ENCODE peak calls at places on chromosomes 13 and 19, in nine cellular contexts. H is NCI-H2081, X is fibroblast of the aortic adventitia, N is activated T-cell treated with anti-CD3 and anti-CD28 coated beads for 24 hours, E is fibroblast of mammary gland, M is pancreas, W is RWPE1, J is mesendoderm, B is germinal center. L is an unnamed sample.

GRCh38 chr13:21733475-21734311 is 62.8 kb downstream of the FGF9 start:
- DNase-seq in H (no peak), X (no peak), N (no peak), E (no peak), M (no peak), W (peak; percentile 26), J (peak; percentile 82), B (no peak), L (peak; percentile 45)

GRCh38 chr19:2032296-2032941 is 16.9 kb upstream of the BTBD2 start:
- DNase-seq in H (peak; percentile 70), X (peak; percentile 77), N (no peak), E (peak; percentile 88), M (peak; percentile 98), W (peak; percentile 81), J (no peak), B (no peak), L (peak; percentile 66)

GRCh38 chr19:35151273-35152065 is 3.1 kb upstream of the FXYD5 start:
- DNase-seq in H (no peak), X (no peak), N (no peak), E (no peak), M (no peak), W (no peak), J (peak; percentile 49), B (no peak), L (no peak)

GRCh38 chr13:32911506-32911905 is 104.7 kb upstream of the KL start:
- DNase-seq in H (peak; percentile 26), X (peak; percentile 26), N (no peak), E (peak; percentile 63), M (no peak), W (peak; percentile 66), J (peak; percentile 76), B (peak; percentile 24), L (peak; percentile 72)

GRCh38 chr13:70856025-70856424 is 747.8 kb upstream of the KLHL1 start:
- DNase-seq in H (no peak), X (no peak), N (no peak), E (no peak), M (no peak), W (no peak), J (no peak), B (no peak), L (no peak)

GRCh38 chr13:38718374-38718773 is 31.5 kb downstream of the FREM2 start:
- DNase-seq in H (no peak), X (no peak), N (no peak), E (no peak), M (no peak), W (no peak), J (no peak), B (no peak), L (no peak)

GRCh38 chr19:1154731-1155351 is 19.2 kb downstream of the SBNO2 start:
- DNase-seq in H (no peak), X (peak; percentile 92), N (no peak), E (peak; percentile 87), M (peak; percentile 54), W (peak; percentile 80), J (no peak), B (no peak), L (no peak)

GRCh38 chr13:28379371-28380083 is 115.4 kb downstream of the FLT1 start:
- DNase-seq in H (no peak), X (no peak), N (no peak), E (no peak), M (no peak), W (no peak), J (no peak), B (no peak), L (no peak)

GRCh38 chr13:52749446-52749845 is 9.8 kb upstream of the CNMD start:
- DNase-seq in H (peak; percentile 13), X (no peak), N (no peak), E (no peak), M (no peak), W (no peak), J (no peak), B (no peak), L (no peak)

GRCh38 chr19:58395979-58396627 is 647 bp downstream of the RNF225 start:
- DNase-seq in H (no peak), X (no peak), N (peak; percentile 16), E (peak; percentile 32), M (no peak), W (no peak), J (peak; percentile 49), B (no peak), L (no peak)

GRCh38 chr19:48964205-48965032 is 690 bp upstream of the FTL start:
- DNase-seq in H (no peak), X (peak; percentile 72), N (no peak), E (peak; percentile 59), M (no peak), W (no peak), J (peak; percentile 90), B (no peak), L (no peak)

GRCh38 chr19:57599377-57599760 is 316 bp upstream of the ZNF530 start:
- DNase-seq in H (no peak), X (no peak), N (no peak), E (no peak), M (no peak), W (no peak), J (no peak), B (no peak), L (no peak)

L was measured in islet precursor cell.